ENCODE peak calls at places on chromosomes 11 and 22, in five cellular contexts. S is tibial artery, U is endothelial cell of umbilical vein, Q is heart right ventricle, Z is kidney epithelial cell. G is an unnamed sample.

GRCh38 chr22:26589367-26589844 is 526 bp downstream of the TPST2 start:
- DNase-seq in S (no peak), U (peak), Q (peak), Z (no peak), G (peak)

GRCh38 chr11:94664336-94664735 is 97.2 kb downstream of the PIWIL4 start:
- DNase-seq in S (no peak), U (peak), Q (no peak), Z (peak), G (no peak)

GRCh38 chr22:48079505-48080295 is 1317.2 kb downstream of the TBC1D22A start:
- DNase-seq in S (no peak), U (no peak), Q (no peak), Z (no peak), G (no peak)

GRCh38 chr11:6531267-6531752 is 34.2 kb downstream of the DNHD1 start:
- DNase-seq in S (no peak), U (peak), Q (peak), Z (no peak), G (peak)

GRCh38 chr11:82980292-82980691 is 78.8 kb downstream of the DDIAS start:
- DNase-seq in S (no peak), U (peak), Q (no peak), Z (peak), G (no peak)

GRCh38 chr11:117953029-117953671 is 23.9 kb upstream of the TMPRSS13 start:
- DNase-seq in S (no peak), U (no peak), Q (no peak), Z (no peak), G (no peak)

GRCh38 chr11:7175007-7175406 is 76.7 kb upstream of the SYT9 start:
- DNase-seq in S (no peak), U (no peak), Q (no peak), Z (no peak), G (no peak)

GRCh38 chr22:39236321-39237275 is 8.2 kb downstream of the PDGFB start:
- DNase-seq in S (no peak), U (no peak), Q (peak), Z (no peak), G (peak)

GRCh38 chr11:65500262-65501004 is 1.6 kb downstream of the MALAT1 start:
- DNase-seq in S (peak), U (peak), Q (no peak), Z (no peak), G (no peak)

GRCh38 chr11:9982127-9982795 is 311.8 kb downstream of the SBF2 start:
- DNase-seq in S (no peak), U (peak), Q (no peak), Z (no peak), G (no peak)

GRCh38 chr11:66845143-66845875 is 2.1 kb downstream of the RCE1 start:
- DNase-seq in S (peak), U (no peak), Q (no peak), Z (no peak), G (no peak)

GRCh38 chr11:47350315-47350714 is 2.2 kb downstream of the MYBPC3 start:
- DNase-seq in S (no peak), U (no peak), Q (no peak), Z (no peak), G (no peak)

GRCh38 chr11:17760102-17761029 is 25.8 kb downstream of the KCNC1 start:
- DNase-seq in S (no peak), U (peak), Q (peak), Z (no peak), G (peak)

GRCh38 chr11:28697920-28698827 is 590.0 kb downstream of the METTL15 start:
- DNase-seq in S (peak), U (peak), Q (peak), Z (peak), G (peak)

GRCh38 chr11:2771758-2772466 is 72.1 kb upstream of the KCNQ1OT1 start:
- DNase-seq in S (peak), U (no peak), Q (peak), Z (no peak), G (no peak)

GRCh38 chr11:58006940-58007339 is 16.7 kb upstream of the OR9Q1 start:
- DNase-seq in S (no peak), U (peak), Q (no peak), Z (no peak), G (no peak)

GRCh38 chr11:47857485-47858168 is 9.5 kb upstream of the NUP160 start:
- DNase-seq in S (no peak), U (no peak), Q (no peak), Z (no peak), G (no peak)

GRCh38 chr11:11579012-11579755 is 42.6 kb downstream of the GALNT18 start:
- DNase-seq in S (no peak), U (no peak), Q (no peak), Z (no peak), G (no peak)

GRCh38 chr11:59186130-59186594 is 14.2 kb downstream of the DTX4 start:
- DNase-seq in S (no peak), U (peak), Q (no peak), Z (no peak), G (peak)
- TF ChIP-seq CTCF in S (peak), U (peak), Q (peak), Z (peak), G (peak)

GRCh38 chr22:50346415-50346945 is 3.4 kb downstream of the PPP6R2 start:
- DNase-seq in S (no peak), U (no peak), Q (no peak), Z (no peak), G (no peak)

GRCh38 chr22:50343541-50343935 is 411 bp downstream of the PPP6R2 start:
- DNase-seq in S (no peak), U (no peak), Q (no peak), Z (no peak), G (no peak)

GRCh38 chr22:50340157-50340879 is 2.8 kb upstream of the PPP6R2 start:
- DNase-seq in S (no peak), U (no peak), Q (no peak), Z (no peak), G (no peak)

GRCh38 chr22:50341977-50342650 is 1.0 kb upstream of the PPP6R2 start:
- DNase-seq in S (peak), U (peak), Q (peak), Z (peak), G (peak)

GRCh38 chr22:50342651-50343540 is at the start of gene PPP6R2:
- DNase-seq in S (peak), U (peak), Q (peak), Z (no peak), G (peak)
- TF ChIP-seq CTCF in S (no peak), U (no peak), Q (no peak), Z (no peak), G (no peak)

DNA sequence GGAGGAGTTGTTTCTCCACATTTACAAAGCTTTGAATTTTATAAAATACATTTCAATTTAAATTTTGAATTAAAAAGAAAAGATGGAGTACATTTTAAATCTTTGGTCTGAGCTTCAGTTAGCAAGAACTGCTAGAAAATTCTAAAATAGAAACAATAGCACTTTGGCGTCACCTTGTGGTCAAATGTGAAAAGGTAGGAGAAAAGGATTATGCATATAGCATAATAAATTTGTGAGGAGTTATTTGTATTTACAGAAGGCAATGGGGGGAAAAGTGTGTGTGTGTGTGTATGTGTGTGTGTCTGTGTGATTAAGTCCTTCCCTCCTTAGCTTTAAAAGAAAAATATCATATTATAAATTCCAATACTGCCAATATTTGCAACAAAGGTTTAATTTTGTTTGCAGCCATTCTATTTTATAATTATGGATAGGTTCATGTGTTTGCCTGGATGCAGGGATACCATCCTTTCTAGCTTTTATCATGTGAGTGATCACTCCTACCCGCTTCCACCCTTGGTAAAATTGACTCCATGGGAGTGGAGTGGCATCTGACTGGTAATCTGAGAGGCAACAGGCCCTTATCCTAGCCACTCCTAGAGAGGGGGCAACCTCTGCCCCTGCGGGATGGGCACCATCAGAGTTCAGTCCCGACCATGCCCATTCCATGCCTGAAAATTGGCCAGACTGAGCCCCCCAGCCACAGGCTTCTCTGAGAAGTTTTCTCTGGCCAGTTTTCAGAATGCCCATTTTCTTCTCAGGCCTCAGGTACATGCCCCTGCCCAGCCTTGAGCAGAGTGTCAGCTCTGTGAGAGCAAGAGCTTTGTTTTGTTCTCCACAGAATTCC is 13.6 kb upstream of the LGR4 start:
- DNase-seq in S (no peak), U (peak), Q (peak), Z (no peak), G (peak)
- TF ChIP-seq CTCF in S (peak), U (peak), Q (peak), Z (peak), G (peak)

GRCh38 chr11:113895367-113896155 is 9.0 kb upstream of the HTR3B start:
- DNase-seq in S (no peak), U (no peak), Q (no peak), Z (no peak), G (no peak)
- TF ChIP-seq CTCF in S (no peak), U (no peak), Q (no peak), Z (no peak), G (no peak)

G was measured in GM20000.